ENCODE peak calls at places on chromosome 3, in four cellular contexts. E, N, R and H are unnamed samples.

GRCh38 chr3:117719316-117719926 is 1009.8 kb downstream of the TUSC7 start:
- DNase-seq in E (no peak), R (peak), N (peak), H (no peak)

GRCh38 chr3:66075281-66075680 is 36.6 kb upstream of the MAGI1 start:
- DNase-seq in N (no peak), R (peak), E (no peak), H (no peak)

GRCh38 chr3:87122766-87123165 is 104.3 kb upstream of the CHMP2B start:
- DNase-seq in N (no peak), R (no peak), E (no peak), H (no peak)

GRCh38 chr3:9690451-9691450 is 12.9 kb upstream of the CPNE9 start:
- DNase-seq in N (peak), R (peak), E (no peak), H (no peak)

GRCh38 chr3:31230834-31231233 is 301.9 kb upstream of the STT3B start:
- DNase-seq in E (no peak), R (no peak), N (no peak), H (no peak)

GRCh38 chr3:185216587-185216918 is 37.3 kb downstream of the EHHADH start:
- DNase-seq in R (peak), E (no peak), N (no peak), H (no peak)

GRCh38 chr3:155323063-155323666 is 29.7 kb upstream of the STRIT1 start:
- DNase-seq in N (peak), E (no peak), R (peak), H (peak)

GRCh38 chr3:45906681-45907220 is 20.4 kb downstream of the CCR9 start:
- DNase-seq in N (peak), E (no peak), R (peak), H (peak)

GRCh38 chr3:153130312-153130977 is 31.6 kb upstream of the RAP2B start:
- DNase-seq in R (peak), N (peak), E (no peak), H (no peak)

GRCh38 chr3:55813268-55814097 is 326.4 kb upstream of the WNT5A start:
- DNase-seq in R (no peak), E (no peak), N (no peak), H (no peak)

GRCh38 chr3:152471814-152472605 is 203.3 kb downstream of the MBNL1 start:
- DNase-seq in N (peak), E (peak), R (peak), H (peak)

GRCh38 chr3:6504385-6504784 is 356.5 kb upstream of the GRM7 start:
- DNase-seq in R (no peak), E (no peak), N (no peak), H (no peak)

GRCh38 chr3:74393426-74393825 is 221.0 kb downstream of the CNTN3 start:
- DNase-seq in N (no peak), E (no peak), R (no peak), H (no peak)

GRCh38 chr3:13579089-13579488 is 30.2 kb downstream of the FBLN2 start:
- DNase-seq in E (no peak), N (peak), R (peak), H (no peak)

GRCh38 chr3:52277972-52278509 is 408 bp downstream of the WDR82 start:
- DNase-seq in E (peak), N (peak), R (no peak), H (no peak)

GRCh38 chr3:165751654-165752053 is 85.6 kb downstream of the BCHE start:
- DNase-seq in N (no peak), E (no peak), R (no peak), H (no peak)

GRCh38 chr3:5181479-5182141 is 5.9 kb upstream of the EDEM1 start:
- DNase-seq in N (no peak), E (no peak), R (no peak), H (no peak)

GRCh38 chr3:196220587-196220986 is 4.3 kb downstream of the SLC51A start:
- DNase-seq in N (peak), E (no peak), R (no peak), H (no peak)

GRCh38 chr3:134658555-134658954 is 7.7 kb upstream of the KY start:
- DNase-seq in N (no peak), R (no peak), E (no peak), H (no peak)

GRCh38 chr3:39965997-39966396 is 156.6 kb downstream of the MYRIP start:
- DNase-seq in N (no peak), E (no peak), R (no peak), H (peak)

GRCh38 chr3:187946981-187947380 is 201.7 kb upstream of the BCL6 start:
- DNase-seq in N (no peak), R (no peak), E (no peak), H (no peak)

GRCh38 chr3:98732239-98733054 is 30.7 kb upstream of the ST3GAL6 start:
- DNase-seq in N (peak), E (peak), R (peak), H (peak)

GRCh38 chr3:26712211-26713026 is 89.8 kb downstream of the LRRC3B start:
- DNase-seq in R (peak), N (peak), E (no peak), H (no peak)
- TF ChIP-seq CTCF in R (peak), N (peak), E (peak), H (peak)

GRCh38 chr3:29759443-29760033 is 478.7 kb downstream of the RBMS3 start:
- DNase-seq in E (no peak), R (peak), N (no peak), H (no peak)

GRCh38 chr3:29759021-29759359 is 478.1 kb downstream of the RBMS3 start:
- DNase-seq in N (no peak), R (peak), E (no peak), H (no peak)

GRCh38 chr3:29763115-29763514 is 482.2 kb downstream of the RBMS3 start:
- DNase-seq in E (no peak), R (no peak), N (no peak), H (no peak)

GRCh38 chr3:29764603-29765254 is 483.9 kb downstream of the RBMS3 start:
- DNase-seq in E (no peak), R (peak), N (no peak), H (no peak)

GRCh38 chr3:29764059-29764458 is 483.2 kb downstream of the RBMS3 start:
- DNase-seq in N (no peak), E (no peak), R (peak), H (no peak)
- TF ChIP-seq CTCF in N (no peak), E (no peak), R (no peak), H (no peak)

GRCh38 chr3:193194417-193194816 is 46.6 kb upstream of the PLAAT1 start:
- DNase-seq in R (no peak), N (no peak), E (no peak), H (no peak)

GRCh38 chr3:193190387-193190786 is 50.6 kb upstream of the PLAAT1 start:
- DNase-seq in E (peak), N (peak), R (no peak), H (peak)
- TF ChIP-seq CTCF in E (peak), N (peak), R (no peak), H (peak)

GRCh38 chr3:128152419-128153155 is 694 bp upstream of the EEFSEC start:
- DNase-seq in N (no peak), R (peak), E (no peak), H (no peak)
- TF ChIP-seq CTCF in N (no peak), R (no peak), E (no peak), H (no peak)

DNA sequence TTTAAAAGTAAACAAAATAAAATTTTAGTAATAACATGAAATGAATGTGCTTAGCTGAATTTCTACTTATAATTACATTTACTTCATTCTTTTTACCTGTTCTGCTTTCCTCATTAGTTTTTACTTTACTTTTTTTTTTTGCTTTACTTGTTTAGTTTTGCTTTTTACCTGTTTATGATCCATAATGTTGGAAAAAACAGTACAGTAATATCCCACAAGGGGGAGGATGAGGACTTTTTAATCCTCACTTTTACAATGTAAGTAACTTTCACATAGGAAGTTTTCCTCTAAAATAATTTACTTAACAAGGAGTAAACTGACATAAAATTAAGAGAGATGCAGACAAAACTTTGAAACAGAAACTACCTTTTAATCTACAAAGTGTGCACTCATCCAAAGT is 268.7 kb downstream of the TBC1D5 start:
- DNase-seq in R (peak), N (no peak), E (no peak), H (no peak)
- TF ChIP-seq CTCF in R (peak), N (no peak), E (no peak), H (no peak)

GRCh38 chr3:172276103-172276502 is 172.2 kb downstream of the GHSR start:
- DNase-seq in E (no peak), N (no peak), R (no peak), H (no peak)
- TF ChIP-seq CTCF in E (no peak), N (no peak), R (no peak), H (no peak)

GRCh38 chr3:57268416-57268815 is 24.1 kb downstream of the ASB14 start:
- DNase-seq in R (no peak), E (no peak), N (no peak), H (no peak)
- TF ChIP-seq CTCF in R (no peak), E (no peak), N (no peak), H (no peak)